ENCODE peak calls at places on chromosomes 5 and 9, in six cellular contexts. R, B, Y, K, U and E are unnamed samples.

GRCh38 chr9:110729628-110730027 is 61.0 kb downstream of the MUSK start:
- DNase-seq in R (no peak), Y (no peak), B (no peak), K (no peak), U (no peak), E (no peak)

GRCh38 chr9:135010363-135010860 is 77.1 kb upstream of the OLFM1 start:
- DNase-seq in R (no peak), B (no peak), U (no peak), K (no peak), Y (no peak), E (no peak)

GRCh38 chr5:115097236-115097635 is 72.5 kb downstream of the TRIM36 start:
- DNase-seq in R (no peak), K (no peak), Y (no peak), U (no peak), B (no peak), E (peak)

GRCh38 chr9:107491081-107492053 is 1.8 kb upstream of the KLF4 start:
- DNase-seq in K (peak), U (peak), R (no peak), Y (peak), B (no peak), E (no peak)

GRCh38 chr9:77956555-77956954 is 75.1 kb downstream of the GNAQ start:
- DNase-seq in K (no peak), R (no peak), B (no peak), Y (no peak), U (no peak), E (no peak)

GRCh38 chr5:154459015-154459414 is 13.2 kb downstream of the SAP30L start:
- DNase-seq in K (no peak), Y (no peak), R (no peak), U (no peak), B (no peak), E (no peak)

GRCh38 chr5:171309526-171310333 is 682 bp downstream of the TLX3 start:
- DNase-seq in R (no peak), Y (no peak), B (no peak), K (no peak), U (peak), E (no peak)

GRCh38 chr9:36151306-36152210 is 15.0 kb downstream of the GLIPR2 start:
- DNase-seq in Y (peak), K (peak), U (no peak), R (no peak), B (peak), E (peak)

GRCh38 chr9:137721479-137721878 is 102.7 kb downstream of the EHMT1 start:
- DNase-seq in U (no peak), R (no peak), K (no peak), Y (no peak), B (no peak), E (no peak)

GRCh38 chr9:78575041-78575440 is 278.1 kb downstream of the PSAT1 start:
- DNase-seq in U (no peak), Y (no peak), R (no peak), K (no peak), B (no peak), E (no peak)

GRCh38 chr5:88671408-88671807 is 211.6 kb downstream of the MEF2C start:
- DNase-seq in U (no peak), R (no peak), Y (no peak), K (no peak), B (no peak), E (no peak)

GRCh38 chr9:126454795-126455194 is 128.2 kb downstream of the MVB12B start:
- DNase-seq in R (no peak), B (no peak), Y (no peak), K (no peak), U (no peak), E (no peak)

GRCh38 chr5:7897014-7897600 is 28.2 kb downstream of the MTRR start:
- DNase-seq in K (no peak), R (no peak), Y (no peak), B (peak), U (peak), E (peak)

GRCh38 chr5:42811591-42812392 is at the start of gene SELENOP:
- DNase-seq in B (peak), U (peak), K (peak), Y (peak), R (no peak), E (peak)

GRCh38 chr5:32542216-32543059 is 42.9 kb upstream of the SUB1 start:
- DNase-seq in K (no peak), Y (no peak), R (no peak), U (no peak), B (no peak), E (peak)

GRCh38 chr5:56377573-56377972 is 144.4 kb upstream of the ANKRD55 start:
- DNase-seq in Y (no peak), U (no peak), K (no peak), B (peak), R (no peak), E (no peak)

GRCh38 chr5:118354806-118355205 is 633.5 kb downstream of the DTWD2 start:
- DNase-seq in U (no peak), K (no peak), B (no peak), R (no peak), Y (no peak), E (no peak)

GRCh38 chr9:108045851-108046250 is 556.3 kb upstream of the KLF4 start:
- DNase-seq in B (no peak), U (no peak), R (no peak), K (no peak), Y (no peak), E (no peak)

GRCh38 chr5:173839117-173839713 is 48.9 kb upstream of the CPEB4 start:
- DNase-seq in Y (no peak), B (no peak), R (no peak), K (peak), U (no peak), E (no peak)

GRCh38 chr5:24899180-24899579 is 254.4 kb upstream of the CDH10 start:
- DNase-seq in B (no peak), Y (no peak), R (no peak), K (no peak), U (no peak), E (no peak)

GRCh38 chr5:123157797-123158528 is 68.9 kb downstream of the PRDM6 start:
- DNase-seq in K (no peak), Y (no peak), R (no peak), B (peak), U (no peak), E (peak)

GRCh38 chr5:123164019-123164418 is 75.0 kb downstream of the PRDM6 start:
- DNase-seq in R (no peak), Y (no peak), K (no peak), U (no peak), B (peak), E (peak)

DNA sequence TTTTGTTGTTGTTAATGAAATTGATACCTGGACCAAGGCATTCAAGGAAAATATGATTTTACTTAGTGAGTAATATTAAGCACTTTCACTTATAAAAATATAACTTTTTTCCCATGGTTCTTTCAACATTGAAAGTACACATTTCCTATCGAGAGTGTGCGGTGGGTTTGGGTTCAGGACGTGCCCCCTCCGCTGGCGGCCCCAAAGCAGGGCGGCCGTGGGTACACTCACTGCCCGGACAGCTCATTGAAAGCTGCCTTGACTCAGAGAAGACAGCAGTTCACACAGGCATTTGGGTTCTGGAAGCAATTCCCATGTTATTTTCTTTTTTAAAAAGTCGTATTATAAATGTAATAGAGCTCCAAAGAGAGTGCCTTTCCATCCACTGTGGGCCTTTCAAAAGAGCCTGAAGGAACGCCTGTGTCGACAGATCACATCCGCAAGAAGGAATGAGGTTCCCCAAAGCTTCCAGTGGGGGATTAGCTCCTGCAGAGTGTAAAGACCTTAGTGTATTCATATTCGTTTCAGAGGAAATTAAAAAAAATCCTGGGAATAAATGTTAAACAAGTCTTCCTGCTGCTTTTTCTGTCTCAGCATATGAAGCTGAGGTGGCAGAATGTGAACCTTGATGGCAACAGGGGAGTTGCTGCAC is 74.3 kb downstream of the PRDM6 start:
- DNase-seq in B (no peak), Y (no peak), R (no peak), K (no peak), U (no peak), E (no peak)
- TF ChIP-seq CTCF in B (no peak), Y (no peak), R (no peak), K (no peak), U (no peak), E (no peak)

DNA sequence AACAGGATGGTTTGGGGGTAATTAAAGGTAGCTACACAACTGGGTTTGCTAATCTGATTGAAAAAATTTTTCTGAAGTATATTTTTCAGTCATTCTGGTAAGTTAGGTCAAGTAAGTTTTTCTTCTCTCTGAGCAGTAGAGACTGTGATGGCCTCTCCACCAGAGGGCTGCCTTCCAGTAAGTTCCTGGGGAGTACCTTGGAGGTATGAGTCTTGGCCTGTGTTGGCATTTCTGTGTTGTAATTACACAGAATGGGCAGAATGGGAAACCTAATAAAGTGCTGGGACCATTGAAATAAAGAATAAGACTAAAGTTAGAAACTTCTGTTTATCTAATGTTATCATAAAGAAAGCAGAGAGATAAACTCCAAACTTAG is 430.8 kb downstream of the ARHGEF28 start:
- DNase-seq in R (no peak), B (peak), Y (no peak), K (peak), U (no peak), E (peak)
- TF ChIP-seq CTCF in R (peak), B (peak), Y (peak), K (peak), U (no peak), E (peak)

DNA sequence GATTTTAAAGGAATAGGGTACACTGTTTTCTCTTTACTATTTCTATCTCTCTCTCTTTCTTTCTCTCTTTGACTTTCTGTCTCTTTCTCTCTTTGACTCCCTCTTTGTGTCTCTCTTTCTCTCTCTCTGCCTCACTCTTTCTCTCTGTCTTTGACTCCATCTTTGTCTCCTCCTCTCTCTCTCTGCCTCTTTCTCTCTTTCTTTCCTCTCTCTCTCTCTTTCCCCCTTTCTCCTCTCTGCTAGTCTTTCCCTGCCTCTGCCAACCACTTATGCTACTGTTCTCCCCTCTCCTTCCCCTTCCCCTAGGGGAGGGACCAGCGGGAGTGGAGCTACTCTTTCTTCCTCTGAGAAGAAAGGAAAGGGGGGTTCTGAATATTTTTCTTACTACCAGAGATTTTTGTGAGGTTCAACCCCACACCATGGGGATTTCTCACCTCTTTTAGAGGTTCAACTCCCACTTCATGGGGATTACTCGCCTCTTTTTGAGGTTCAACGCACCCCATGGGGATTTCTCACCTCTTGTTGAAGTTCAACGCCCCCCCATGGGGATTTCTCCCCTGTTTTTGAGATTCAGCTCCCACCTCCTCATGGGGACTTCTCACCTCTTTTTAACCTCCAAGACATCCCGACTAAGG is 309.9 kb downstream of the NR3C1 start:
- DNase-seq in Y (no peak), B (no peak), U (no peak), R (no peak), K (no peak), E (no peak)
- TF ChIP-seq CTCF in Y (no peak), B (no peak), U (no peak), R (no peak), K (no peak), E (no peak)

DNA sequence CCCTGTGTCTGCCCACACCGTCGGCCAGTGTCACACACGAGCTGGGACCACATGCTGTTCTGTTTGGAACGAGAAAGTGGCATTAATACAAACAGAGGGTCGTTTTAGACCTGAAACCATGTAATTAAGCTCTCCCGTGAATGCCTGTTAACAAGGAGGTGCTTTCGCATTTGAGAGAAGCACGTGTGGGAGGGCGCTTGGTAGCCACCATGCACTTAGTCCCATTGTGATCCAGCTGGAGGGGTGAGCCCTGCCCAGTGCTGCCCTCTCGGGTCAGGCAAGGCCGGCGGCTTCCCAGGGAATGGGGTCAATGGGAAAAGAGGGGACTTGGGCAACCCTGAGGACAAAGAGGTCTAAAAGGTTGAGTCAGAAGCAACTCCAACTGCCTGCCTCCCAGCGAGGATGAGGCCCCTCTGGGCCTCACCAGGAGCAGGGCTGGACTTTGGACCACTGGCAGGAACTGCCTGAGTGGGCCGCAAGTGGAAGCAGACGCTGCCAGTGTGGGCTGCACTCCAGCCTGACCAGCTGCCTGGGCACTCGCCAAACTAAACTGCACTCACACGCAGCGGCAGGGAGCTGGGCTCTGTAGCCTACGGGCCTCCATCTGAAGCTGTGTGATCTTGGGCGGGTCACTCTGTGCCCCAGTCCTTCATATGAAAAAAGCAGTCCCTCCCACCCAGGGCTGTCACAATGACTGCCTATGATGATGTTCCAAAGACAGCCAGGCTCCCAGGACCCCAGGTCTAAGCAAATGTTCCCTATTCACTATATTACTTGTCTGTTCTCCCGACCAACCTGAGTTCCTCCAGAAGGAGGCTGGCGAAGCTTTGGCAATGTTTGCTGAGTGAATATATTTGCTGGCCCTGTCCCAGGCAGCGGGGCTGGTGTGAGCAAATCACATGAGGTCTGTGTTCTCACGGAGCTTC is 195.7 kb downstream of the CDK5RAP2 start:
- DNase-seq in K (no peak), B (peak), Y (no peak), U (no peak), R (no peak), E (no peak)
- TF ChIP-seq CTCF in K (no peak), B (no peak), Y (no peak), U (no peak), R (no peak), E (no peak)

GRCh38 chr9:13213337-13213736 is 66.2 kb downstream of the MPDZ start:
- DNase-seq in K (no peak), U (no peak), B (peak), R (no peak), Y (no peak), E (peak)
- TF ChIP-seq CTCF in K (peak), U (peak), B (peak), R (no peak), Y (peak), E (peak)